ENCODE peak calls at places on chromosomes 1 and 21, in five cellular contexts. Y, D, X, Z and W are unnamed samples.
A peak's percentile ranks its signal among the peaks of the same experiment; 100 is the strongest.

GRCh38 chr1:172443666-172444453 is at the start of gene PIGC:
- DNase-seq in Y (peak; percentile 94), X (peak; percentile 96), D (peak; percentile 81), Z (peak; percentile 73), W (peak; percentile 91)

GRCh38 chr1:161439280-161440232 is 65.7 kb upstream of the FCGR2A start:
- DNase-seq in D (no peak), Y (peak; percentile 60), Z (no peak), X (peak; percentile 70), W (peak; percentile 47)

GRCh38 chr1:161082483-161082882 is 6.9 kb downstream of the NECTIN4 start:
- DNase-seq in X (no peak), Z (no peak), D (no peak), Y (no peak), W (no peak)

GRCh38 chr1:243924588-243925349 is 74.7 kb upstream of the AKT3 start:
- DNase-seq in Z (no peak), X (no peak), Y (no peak), D (no peak), W (no peak)

GRCh38 chr1:218211241-218211640 is 73.9 kb upstream of the RRP15 start:
- DNase-seq in Z (no peak), X (no peak), D (no peak), Y (no peak), W (no peak)

GRCh38 chr21:18244721-18245486 is at the start of gene CHODL:
- DNase-seq in Z (no peak), X (no peak), D (no peak), Y (peak; percentile 59), W (peak; percentile 35)

GRCh38 chr1:101190441-101190840 is 46.4 kb upstream of the S1PR1 start:
- DNase-seq in Z (no peak), D (no peak), Y (no peak), X (no peak), W (no peak)

GRCh38 chr1:22317231-22317919 is 134.3 kb upstream of the ZBTB40 start:
- DNase-seq in Y (peak; percentile 86), X (peak; percentile 55), D (peak; percentile 6), Z (no peak), W (peak; percentile 76)

GRCh38 chr1:171990371-171990770 is 149.1 kb downstream of the DNM3 start:
- DNase-seq in X (no peak), Y (no peak), Z (no peak), D (no peak), W (no peak)

GRCh38 chr1:33274446-33274845 is 18.2 kb downstream of the ZNF362 start:
- DNase-seq in Y (no peak), X (no peak), Z (no peak), D (no peak), W (no peak)

GRCh38 chr1:208132287-208132882 is 111.8 kb downstream of the PLXNA2 start:
- DNase-seq in Z (peak; percentile 54), Y (peak; percentile 92), D (peak; percentile 56), X (peak; percentile 91), W (peak; percentile 92)

GRCh38 chr1:61140778-61141177 is 58.4 kb downstream of the NFIA start:
- DNase-seq in Z (no peak), Y (no peak), D (no peak), X (peak; percentile 44), W (no peak)

GRCh38 chr21:19621837-19622496 is 1218.4 kb upstream of the TMPRSS15 start:
- DNase-seq in D (no peak), X (no peak), Z (no peak), Y (no peak), W (no peak)

GRCh38 chr21:41112740-41113692 is 54.9 kb upstream of the BACE2 start:
- DNase-seq in Z (no peak), X (no peak), Y (no peak), D (no peak), W (no peak)

GRCh38 chr1:55962472-55962871 is 616.9 kb downstream of the PLPP3 start:
- DNase-seq in Z (no peak), D (no peak), Y (no peak), X (no peak), W (no peak)

GRCh38 chr1:246317723-246318359 is 189.2 kb downstream of the SMYD3 start:
- DNase-seq in D (no peak), X (no peak), Y (no peak), Z (no peak), W (no peak)

GRCh38 chr1:226643167-226643566 is 94.6 kb downstream of the STUM start:
- DNase-seq in X (peak; percentile 83), Y (no peak), D (peak; percentile 34), Z (no peak), W (no peak)

GRCh38 chr1:235872270-235872669 is 5.6 kb upstream of the LYST start:
- DNase-seq in Y (no peak), D (no peak), X (no peak), Z (no peak), W (no peak)
- TF ChIP-seq ATF3 in Y (no peak), D (no peak), X (no peak), Z (no peak), W (no peak)

DNA sequence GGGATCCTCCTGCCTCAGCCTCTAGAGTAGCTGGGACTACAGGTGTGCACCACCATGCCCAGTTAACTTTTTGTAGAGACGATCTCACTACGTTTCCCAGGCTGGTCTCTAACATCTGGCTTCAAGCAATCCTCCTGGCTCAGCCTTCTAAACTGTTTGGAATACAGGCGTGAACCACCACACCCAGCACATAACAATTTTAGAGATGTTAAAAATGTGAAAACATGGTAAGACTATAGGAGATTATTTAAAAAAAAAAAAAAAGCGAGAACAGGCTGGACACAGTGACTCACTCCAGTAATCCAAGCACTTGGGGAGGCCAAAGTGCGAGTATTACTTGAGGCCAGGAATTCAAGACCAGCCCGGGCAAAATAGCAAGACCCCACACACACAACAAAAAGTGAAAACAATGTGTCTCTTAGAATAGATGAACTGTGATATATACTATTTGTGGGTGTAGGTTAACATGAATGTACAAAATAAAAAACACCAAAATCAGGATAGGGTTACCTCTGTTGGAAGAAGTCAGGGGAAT is 19.6 kb downstream of the CCDC18 start:
- DNase-seq in D (no peak), Y (no peak), Z (peak; percentile 13), X (no peak), W (no peak)
- TF ChIP-seq MAX in D (no peak), Y (no peak), Z (no peak), X (no peak), W (no peak)

GRCh38 chr1:8424539-8425116 is 106.7 kb downstream of the SLC45A1 start:
- DNase-seq in Y (no peak), D (peak; percentile 22), X (peak; percentile 56), Z (no peak), W (peak; percentile 38)
- TF ChIP-seq ATF3 in Y (no peak), D (no peak), X (no peak), Z (no peak), W (no peak)

GRCh38 chr1:43994794-43995790 is 3.7 kb downstream of the CCDC24 start:
- DNase-seq in X (peak; percentile 88), Z (peak; percentile 40), D (no peak), Y (peak; percentile 76), W (peak; percentile 74)
- TF ChIP-seq MAX in X (peak; percentile 62), Z (peak; percentile 20), D (no peak), Y (peak; percentile 69), W (no peak)

GRCh38 chr1:229846351-229846750 is 220.3 kb downstream of the URB2 start:
- DNase-seq in Z (no peak), Y (no peak), D (no peak), X (no peak), W (no peak)

GRCh38 chr1:229853751-229854150 is 213.3 kb upstream of the GALNT2 start:
- DNase-seq in Y (no peak), Z (no peak), X (no peak), D (no peak), W (no peak)

GRCh38 chr1:229844675-229845074 is 218.6 kb downstream of the URB2 start:
- DNase-seq in X (peak; percentile 14), D (no peak), Z (no peak), Y (no peak), W (no peak)

GRCh38 chr1:229845410-229846138 is 219.5 kb downstream of the URB2 start:
- DNase-seq in Z (no peak), Y (no peak), D (no peak), X (no peak), W (no peak)

GRCh38 chr1:229848762-229849677 is 218.0 kb upstream of the GALNT2 start:
- DNase-seq in Z (peak; percentile 38), Y (no peak), X (peak; percentile 58), D (peak; percentile 39), W (no peak)
- TF ChIP-seq ATF3 in Z (no peak), Y (no peak), X (no peak), D (no peak), W (no peak)

DNA sequence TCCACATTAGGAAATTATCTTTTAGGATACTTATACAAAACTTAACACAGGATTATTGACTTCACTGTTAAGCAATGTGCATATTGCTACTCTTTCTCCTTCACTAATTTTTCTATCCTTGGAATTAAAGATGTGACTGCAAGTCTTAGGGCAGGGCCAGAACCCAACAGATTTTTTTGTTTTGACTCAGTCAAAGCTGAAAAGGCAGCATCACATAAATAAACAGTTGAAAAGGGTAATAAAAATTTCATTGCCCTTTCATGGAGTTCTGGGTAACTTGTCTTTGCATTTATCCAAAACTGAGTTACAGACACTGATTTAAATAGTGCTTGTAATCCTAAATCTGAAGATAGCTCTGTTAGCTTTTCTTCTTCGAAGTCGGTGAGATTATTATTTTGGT is 1.9 kb upstream of the TMEM35B start:
- DNase-seq in X (no peak), Z (no peak), Y (no peak), D (no peak), W (no peak)
- TF ChIP-seq MAX in X (no peak), Z (no peak), Y (no peak), D (no peak), W (no peak)

GRCh38 chr1:154694995-154695394 is 87.0 kb upstream of the ADAR start:
- DNase-seq in D (no peak), X (no peak), Z (no peak), Y (no peak), W (no peak)

GRCh38 chr1:154696001-154696400 is 88.0 kb upstream of the ADAR start:
- DNase-seq in Y (no peak), Z (no peak), D (no peak), X (peak; percentile 8), W (no peak)

GRCh38 chr1:154697710-154698109 is 89.7 kb upstream of the ADAR start:
- DNase-seq in Z (no peak), Y (no peak), D (peak; percentile 60), X (no peak), W (no peak)

GRCh38 chr1:154696460-154696859 is 88.5 kb upstream of the ADAR start:
- DNase-seq in Y (no peak), Z (no peak), D (no peak), X (no peak), W (no peak)

GRCh38 chr1:154698320-154699096 is 90.5 kb upstream of the ADAR start:
- DNase-seq in Z (peak; percentile 78), X (no peak), D (no peak), Y (no peak), W (no peak)
- TF ChIP-seq ATF3 in Z (no peak), X (no peak), D (no peak), Y (no peak), W (no peak)

GRCh38 chr1:180157108-180157507 is 2.4 kb downstream of the QSOX1 start:
- DNase-seq in X (peak; percentile 40), D (no peak), Y (no peak), Z (no peak), W (no peak)

GRCh38 chr1:180156201-180156600 is 1.5 kb downstream of the QSOX1 start:
- DNase-seq in Z (no peak), X (no peak), D (no peak), Y (no peak), W (no peak)

GRCh38 chr1:180157576-180158057 is 2.9 kb downstream of the QSOX1 start:
- DNase-seq in Z (peak; percentile 92), Y (no peak), D (no peak), X (no peak), W (no peak)

GRCh38 chr1:180155202-180155682 is 573 bp downstream of the QSOX1 start:
- DNase-seq in X (peak; percentile 45), D (no peak), Z (no peak), Y (peak; percentile 59), W (peak; percentile 34)

GRCh38 chr1:180156631-180157091 is 2.0 kb downstream of the QSOX1 start:
- DNase-seq in Z (no peak), D (no peak), Y (no peak), X (peak; percentile 66), W (no peak)
- TF ChIP-seq MAX in Z (no peak), D (no peak), Y (no peak), X (peak; percentile 40), W (no peak)